ENCODE peak calls at places on chromosome 14, in seven cellular contexts. H is fibroblast of mammary gland; T is stromal cell of bone marrow; Z is nucleus accumbens; W is activated T-helper 1 cell treated with anti-CD3 and anti-CD28 coated beads, Interleukin-12 subunit alpha, Interleukin-12 subunit beta, Interleukin-2, Interleukin-4 antibody, amounts not matched to agents 30 ng/mL and 10 ng/mL and 1 ng/mL, durations not matched to agents 14 hours and 24 hours and 36 hours; G is psoas muscle; M is COLO829. L is an unnamed sample.
A peak's percentile ranks its signal among the peaks of the same experiment; 100 is the strongest.

GRCh38 chr14:92632546-92633273 is 115.7 kb downstream of the LGMN start:
- DNase-seq in Z (no peak), M (no peak), T (no peak), W (no peak), G (no peak), H (no peak), L (no peak)

GRCh38 chr14:21039059-21039422 is 3.1 kb upstream of the RNASE7 start:
- DNase-seq in Z (peak; percentile 41), G (peak; percentile 96), W (no peak), T (no peak), H (peak; percentile 63), M (peak; percentile 57), L (no peak)

GRCh38 chr14:64671591-64671990 is 32.6 kb upstream of the PLEKHG3 start:
- DNase-seq in Z (no peak), H (peak; percentile 73), M (peak; percentile 68), T (peak; percentile 54), W (no peak), G (no peak), L (no peak)

GRCh38 chr14:61754627-61755381 is 7.4 kb upstream of the SNAPC1 start:
- DNase-seq in W (no peak), M (no peak), H (peak; percentile 43), T (no peak), G (no peak), Z (no peak), L (peak; percentile 31)

GRCh38 chr14:90534091-90534837 is 137.4 kb downstream of the CALM1 start:
- DNase-seq in Z (no peak), W (no peak), H (no peak), T (no peak), G (no peak), M (no peak), L (no peak)

GRCh38 chr14:92310776-92311375 is 12.1 kb upstream of the SLC24A4 start:
- DNase-seq in H (no peak), Z (no peak), T (no peak), M (no peak), W (no peak), G (no peak), L (no peak)

GRCh38 chr14:99260652-99261551 is 11.1 kb downstream of the BCL11B start:
- DNase-seq in Z (no peak), M (no peak), T (no peak), G (no peak), W (no peak), H (no peak), L (no peak)

GRCh38 chr14:103312006-103312635 is 21.9 kb upstream of the EIF5 start:
- DNase-seq in G (no peak), T (no peak), Z (no peak), H (no peak), W (no peak), M (no peak), L (no peak)

GRCh38 chr14:21572604-21573003 is 7.3 kb downstream of the OR10G3 start:
- DNase-seq in M (no peak), W (no peak), G (no peak), H (no peak), Z (no peak), T (no peak), L (no peak)

GRCh38 chr14:77638738-77639137 is 22.3 kb upstream of the SPTLC2 start:
- DNase-seq in W (no peak), Z (no peak), G (no peak), M (no peak), T (peak; percentile 72), H (peak; percentile 90), L (peak; percentile 57)

GRCh38 chr14:104993808-104994591 is 8.4 kb downstream of the CLBA1 start:
- DNase-seq in M (no peak), W (no peak), Z (no peak), T (no peak), H (no peak), G (no peak), L (no peak)

GRCh38 chr14:76955575-76956252 is 72.8 kb downstream of the IRF2BPL start:
- DNase-seq in G (peak; percentile 79), T (no peak), W (peak; percentile 51), M (peak; percentile 40), H (peak; percentile 69), Z (peak; percentile 51), L (no peak)

GRCh38 chr14:88516742-88517418 is 37.9 kb downstream of the PTPN21 start:
- DNase-seq in W (no peak), M (no peak), Z (no peak), T (no peak), G (no peak), H (no peak), L (no peak)

GRCh38 chr14:88063807-88064206 is 58.9 kb downstream of the GPR65 start:
- DNase-seq in Z (no peak), H (peak; percentile 27), M (no peak), T (no peak), W (no peak), G (no peak), L (no peak)

GRCh38 chr14:65290830-65291229 is 121.7 kb upstream of the FUT8 start:
- DNase-seq in H (peak; percentile 99), T (peak; percentile 84), Z (no peak), M (peak; percentile 91), G (no peak), W (no peak), L (peak; percentile 82)

GRCh38 chr14:77059276-77059934 is 30.9 kb upstream of the IRF2BPL start:
- DNase-seq in Z (peak; percentile 18), H (peak; percentile 97), G (peak; percentile 75), W (no peak), M (peak; percentile 88), T (peak; percentile 59), L (peak; percentile 46)

GRCh38 chr14:104389326-104390220 is 190.0 kb upstream of the C14orf180 start:
- DNase-seq in H (no peak), M (no peak), W (no peak), T (no peak), Z (no peak), G (peak; percentile 42), L (peak; percentile 37)

GRCh38 chr14:70803321-70804110 is 5.8 kb downstream of the MAP3K9 start:
- DNase-seq in Z (no peak), T (no peak), W (no peak), M (no peak), G (no peak), H (no peak), L (no peak)

GRCh38 chr14:91569301-91569700 is 59.2 kb upstream of the PPP4R3A start:
- DNase-seq in Z (no peak), M (no peak), H (no peak), T (no peak), G (no peak), W (no peak), L (no peak)

GRCh38 chr14:98466807-98467206 is 805.2 kb downstream of the BCL11B start:
- DNase-seq in W (no peak), T (no peak), G (no peak), H (no peak), M (no peak), Z (no peak), L (no peak)

L was measured in SJSA1.